ENCODE peak calls at places on chromosomes 4 and X, in nine cellular contexts. F is heart left ventricle; L is stimulated activated CD8-positive, alpha-beta memory T cell treated with anti-CD3 and anti-CD28 coated beads, Interleukin-12 subunit alpha, Interleukin-12 subunit beta, amount 100 ng/mL, for 1 hour; Q is memory B cell; N is kidney tubule cell; P is AG08396; O is astrocyte of the hippocampus; T is Kasumi-1; C is keratinocyte. I is an unnamed sample.
A peak's percentile ranks its signal among the peaks of the same experiment; 100 is the strongest.

GRCh38 chrX:131783555-131784338 is 239.4 kb upstream of the STK26 start:
- DNase-seq in F (no peak), L (no peak), Q (no peak), N (peak; percentile 89), P (peak; percentile 32), O (peak; percentile 92), T (no peak), C (peak; percentile 28), I (no peak)

GRCh38 chrX:1520350-1520749 is 16.6 kb downstream of the P2RY8 start:
- DNase-seq in F (no peak), L (no peak), Q (no peak), N (no peak), P (no peak), O (no peak), T (no peak), C (no peak), I (no peak)

GRCh38 chr4:151600432-151600831 is 160.4 kb downstream of the GATB start:
- DNase-seq in F (no peak), L (no peak), Q (no peak), N (peak; percentile 49), P (peak; percentile 17), O (no peak), T (no peak), C (no peak), I (no peak)

GRCh38 chr4:47120783-47121182 is 89.4 kb downstream of the GABRB1 start:
- DNase-seq in F (peak; percentile 9), L (no peak), Q (no peak), N (no peak), P (no peak), O (no peak), T (no peak), C (no peak), I (no peak)

GRCh38 chr4:95165926-95166524 is 382.7 kb downstream of the UNC5C start:
- DNase-seq in F (peak; percentile 20), L (no peak), Q (peak; percentile 29), N (peak; percentile 75), P (peak; percentile 48), O (peak; percentile 83), T (peak; percentile 81), C (peak; percentile 15), I (peak; percentile 4)

GRCh38 chr4:11428701-11429571 is at the start of gene HS3ST1:
- DNase-seq in F (peak; percentile 82), L (no peak), Q (peak; percentile 64), N (peak; percentile 98), P (peak; percentile 42), O (peak; percentile 87), T (peak; percentile 96), C (peak; percentile 75), I (peak; percentile 68)

GRCh38 chr4:136442447-136442846 is 1089.8 kb downstream of the PCDH18 start:
- DNase-seq in F (no peak), L (no peak), Q (no peak), N (no peak), P (no peak), O (no peak), T (no peak), C (no peak), I (no peak)

GRCh38 chr4:110170861-110171260 is 27.6 kb downstream of the ELOVL6 start:
- DNase-seq in F (no peak), L (no peak), Q (no peak), N (no peak), P (no peak), O (no peak), T (no peak), C (no peak), I (no peak)

GRCh38 chr4:128565565-128566186 is 243.8 kb upstream of the JADE1 start:
- DNase-seq in F (peak; percentile 35), L (no peak), Q (no peak), N (peak; percentile 54), P (peak; percentile 25), O (peak; percentile 53), T (peak; percentile 73), C (no peak), I (no peak)

GRCh38 chr4:144591401-144591800 is 54.6 kb upstream of the HHIP start:
- DNase-seq in F (no peak), L (no peak), Q (no peak), N (peak; percentile 82), P (no peak), O (peak; percentile 88), T (peak; percentile 9), C (no peak), I (no peak)

GRCh38 chr4:89397464-89397863 is 89.9 kb upstream of the GPRIN3 start:
- DNase-seq in F (no peak), L (no peak), Q (no peak), N (peak; percentile 40), P (no peak), O (no peak), T (no peak), C (no peak), I (no peak)

GRCh38 chr4:185950891-185951290 is 118.1 kb upstream of the TLR3 start:
- DNase-seq in F (no peak), L (no peak), Q (no peak), N (no peak), P (no peak), O (peak; percentile 18), T (no peak), C (no peak), I (no peak)

GRCh38 chr4:124932447-124932846 is 219.9 kb upstream of the ANKRD50 start:
- DNase-seq in F (no peak), L (no peak), Q (no peak), N (no peak), P (no peak), O (no peak), T (no peak), C (no peak), I (no peak)